ENCODE peak calls at places on chromosomes 5 and 9, in ten cellular contexts. M is A549, N is endodermal cell, G is psoas muscle, F is thoracic aorta, R is lower lobe of right lung, O is right lobe of liver, U is kidney epithelial cell, Z is fibroblast of lung, L is neural progenitor cell. P is an unnamed sample.

GRCh38 chr9:123604861-123605260 is 248.9 kb downstream of the CRB2 start:
- DNase-seq in M (no peak), N (no peak), G (no peak), F (no peak), R (no peak), O (no peak), U (no peak), Z (no peak), L (no peak), P (no peak)

GRCh38 chr5:139639619-139640431 is 8.3 kb upstream of the CXXC5 start:
- DNase-seq in M (no peak), N (peak), G (peak), F (no peak), R (no peak), O (peak), U (no peak), Z (no peak), L (no peak), P (no peak)

GRCh38 chr9:84393266-84393905 is 52.8 kb upstream of the SLC28A3 start:
- DNase-seq in M (no peak), N (no peak), G (no peak), F (no peak), R (no peak), O (no peak), U (no peak), Z (no peak), L (no peak), P (no peak)

GRCh38 chr9:27198175-27198574 is 89.2 kb downstream of the TEK start:
- DNase-seq in M (no peak), N (peak), G (no peak), F (no peak), R (no peak), O (no peak), U (no peak), Z (no peak), L (peak), P (no peak)

GRCh38 chr5:138177936-138178515 is 404 bp downstream of the BRD8 start:
- DNase-seq in M (peak), N (peak), G (no peak), F (no peak), R (peak), O (peak), U (no peak), Z (peak), L (peak), P (peak)

GRCh38 chr5:179264641-179265528 is 80.4 kb downstream of the ADAMTS2 start:
- DNase-seq in M (no peak), N (peak), G (no peak), F (no peak), R (no peak), O (peak), U (no peak), Z (no peak), L (no peak), P (no peak)

GRCh38 chr5:81601912-81602311 is 149.0 kb downstream of the SSBP2 start:
- DNase-seq in M (no peak), N (no peak), G (no peak), F (no peak), R (no peak), O (no peak), U (no peak), Z (peak), L (no peak), P (peak)

GRCh38 chr9:98793031-98793430 is 3.3 kb downstream of the ANKS6 start:
- DNase-seq in M (no peak), N (peak), G (no peak), F (no peak), R (no peak), O (peak), U (no peak), Z (no peak), L (no peak), P (no peak)

GRCh38 chr5:108481355-108481931 is 99.5 kb upstream of the FBXL17 start:
- DNase-seq in M (peak), N (peak), G (no peak), F (no peak), R (no peak), O (no peak), U (no peak), Z (peak), L (peak), P (peak)

GRCh38 chr5:124906339-124907097 is 160.1 kb upstream of the ZNF608 start:
- DNase-seq in M (peak), N (peak), G (peak), F (no peak), R (no peak), O (peak), U (peak), Z (peak), L (peak), P (peak)

GRCh38 chr9:86572904-86573303 is 218.7 kb upstream of the TUT7 start:
- DNase-seq in M (no peak), N (no peak), G (no peak), F (no peak), R (no peak), O (no peak), U (no peak), Z (no peak), L (no peak), P (no peak)

GRCh38 chr5:153223376-153223775 is 267.1 kb upstream of the GRIA1 start:
- DNase-seq in M (no peak), N (no peak), G (no peak), F (no peak), R (no peak), O (no peak), U (no peak), Z (peak), L (no peak), P (no peak)

GRCh38 chr5:150662731-150663516 is 1.9 kb downstream of the MYOZ3 start:
- DNase-seq in M (no peak), N (no peak), G (peak), F (no peak), R (no peak), O (peak), U (no peak), Z (no peak), L (no peak), P (no peak)

GRCh38 chr5:169265888-169266287 is 35.1 kb downstream of the SLIT3 start:
- DNase-seq in M (peak), N (no peak), G (no peak), F (no peak), R (no peak), O (no peak), U (no peak), Z (no peak), L (peak), P (peak)

GRCh38 chr5:138869763-138870500 is 5.2 kb downstream of the LRRTM2 start:
- DNase-seq in M (no peak), N (no peak), G (no peak), F (no peak), R (no peak), O (no peak), U (no peak), Z (peak), L (no peak), P (peak)

GRCh38 chr9:89886281-89886700 is 281.5 kb downstream of the GADD45G start:
- DNase-seq in M (no peak), N (peak), G (no peak), F (no peak), R (no peak), O (no peak), U (peak), Z (peak), L (no peak), P (peak)

GRCh38 chr9:38708759-38709158 is 11.2 kb downstream of the FAM240B start:
- DNase-seq in M (no peak), N (no peak), G (no peak), F (no peak), R (no peak), O (no peak), U (no peak), Z (peak), L (no peak), P (peak)

GRCh38 chr5:31918739-31919138 is 255.4 kb downstream of the GOLPH3 start:
- DNase-seq in M (no peak), N (no peak), G (no peak), F (no peak), R (no peak), O (no peak), U (no peak), Z (peak), L (peak), P (no peak)

GRCh38 chr9:18605763-18606162 is 131.8 kb downstream of the ADAMTSL1 start:
- DNase-seq in M (no peak), N (peak), G (peak), F (no peak), R (no peak), O (peak), U (no peak), Z (peak), L (no peak), P (peak)

GRCh38 chr5:59356813-59357381 is 536.6 kb downstream of the PDE4D start:
- DNase-seq in M (peak), N (peak), G (peak), F (no peak), R (peak), O (peak), U (no peak), Z (no peak), L (peak), P (no peak)

GRCh38 chr9:124818431-124819281 is 34.6 kb upstream of the WDR38 start:
- DNase-seq in M (peak), N (peak), G (no peak), F (no peak), R (peak), O (no peak), U (peak), Z (peak), L (no peak), P (peak)

GRCh38 chr5:169350759-169351240 is 49.9 kb upstream of the SLIT3 start:
- DNase-seq in M (peak), N (no peak), G (no peak), F (peak), R (no peak), O (no peak), U (peak), Z (peak), L (no peak), P (peak)

GRCh38 chr9:104075801-104076753 is 18.0 kb upstream of the SMC2 start:
- DNase-seq in M (no peak), N (no peak), G (no peak), F (no peak), R (no peak), O (no peak), U (peak), Z (peak), L (no peak), P (peak)

GRCh38 chr5:93421987-93422391 is 159.0 kb downstream of the NR2F1-AS1 start:
- DNase-seq in M (no peak), N (peak), G (no peak), F (no peak), R (no peak), O (no peak), U (no peak), Z (peak), L (peak), P (peak)

GRCh38 chr5:108459661-108460170 is 77.8 kb upstream of the FBXL17 start:
- DNase-seq in M (no peak), N (no peak), G (no peak), F (no peak), R (no peak), O (no peak), U (no peak), Z (no peak), L (no peak), P (no peak)

GRCh38 chr5:82349651-82350050 is 71.5 kb upstream of the RPS23 start:
- DNase-seq in M (peak), N (peak), G (peak), F (peak), R (no peak), O (no peak), U (no peak), Z (no peak), L (peak), P (no peak)

GRCh38 chr9:4297151-4297794 is 2.6 kb downstream of the GLIS3 start:
- DNase-seq in M (peak), N (peak), G (peak), F (peak), R (peak), O (peak), U (no peak), Z (peak), L (peak), P (peak)

GRCh38 chr5:3598725-3599282 is 3.2 kb downstream of the IRX1 start:
- DNase-seq in M (no peak), N (peak), G (no peak), F (no peak), R (no peak), O (no peak), U (no peak), Z (peak), L (peak), P (peak)

DNA sequence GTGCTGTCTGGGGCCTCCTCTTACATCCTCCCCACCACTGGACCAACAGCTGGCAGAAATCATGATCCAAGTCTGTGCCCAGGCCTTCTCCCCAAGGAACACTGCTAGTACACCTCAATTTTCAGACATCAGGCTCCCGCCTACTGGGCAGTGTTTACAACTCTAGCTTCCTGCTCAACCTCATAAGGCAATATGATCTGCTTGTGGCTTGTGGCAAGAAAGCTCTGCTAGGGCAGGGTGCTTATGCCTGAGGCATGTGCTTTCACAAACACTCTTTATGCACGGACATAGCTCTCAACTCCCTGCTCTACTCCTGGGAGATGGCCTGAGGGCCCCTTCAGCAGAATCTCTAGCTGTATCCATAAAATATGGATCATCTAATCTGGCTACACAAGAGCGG is 32.5 kb downstream of the SH3TC2 start:
- DNase-seq in M (no peak), N (no peak), G (no peak), F (no peak), R (no peak), O (no peak), U (no peak), Z (peak), L (no peak), P (peak)
- TF ChIP-seq CTCF in M (no peak), N (no peak), G (no peak), F (no peak), R (no peak), O (no peak), U (no peak), Z (no peak), L (no peak), P (no peak)

DNA sequence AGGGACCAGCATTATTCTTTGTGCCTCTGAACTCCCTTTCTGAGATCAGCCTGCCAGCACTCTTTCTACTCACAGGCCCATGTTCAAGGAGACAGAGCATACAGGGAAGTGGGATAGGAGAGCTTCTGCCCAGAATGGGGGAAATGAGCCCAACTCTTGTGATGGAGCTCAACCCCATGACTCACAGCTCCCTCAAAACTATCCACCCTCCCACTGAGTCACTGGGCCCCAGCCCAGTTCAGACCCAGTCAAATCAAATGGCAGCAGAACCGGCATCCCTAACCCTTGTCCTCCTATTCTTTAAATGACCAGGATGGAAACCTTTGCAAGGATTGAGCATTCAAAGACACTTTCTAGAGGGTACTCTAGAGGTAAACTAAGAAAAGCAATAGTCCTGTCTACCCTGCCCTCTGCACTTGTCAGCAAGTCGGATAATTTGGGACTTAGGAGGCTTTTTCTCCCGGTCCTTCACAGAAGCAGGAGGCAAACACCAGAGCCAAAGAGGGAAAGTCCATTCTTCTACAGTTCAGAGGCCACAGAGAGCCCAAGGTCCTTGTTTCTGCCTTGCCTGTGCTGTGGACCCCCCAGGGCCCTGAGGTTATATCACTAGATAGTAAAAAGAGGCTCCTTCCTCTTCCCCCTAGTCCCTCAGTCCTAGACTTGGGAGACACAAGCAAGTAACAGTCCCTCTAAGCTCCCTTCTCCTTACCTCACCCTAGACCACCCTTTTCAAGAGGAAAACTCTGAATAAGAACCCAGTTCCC is 3.2 kb downstream of the ATOSB start:
- DNase-seq in M (no peak), N (no peak), G (peak), F (peak), R (no peak), O (no peak), U (no peak), Z (peak), L (no peak), P (peak)
- H3K4me3 ChIP-seq in M (peak), N (peak), G (no peak), F (peak), R (peak), O (no peak), U (no peak), Z (peak), L (peak), P (peak)

GRCh38 chr5:167050568-167051214 is 1240.8 kb upstream of the WWC1 start:
- DNase-seq in M (no peak), N (peak), G (no peak), F (no peak), R (no peak), O (no peak), U (no peak), Z (peak), L (no peak), P (no peak)
- TF ChIP-seq CTCF in M (no peak), N (peak), G (no peak), F (no peak), R (no peak), O (no peak), U (no peak), Z (no peak), L (peak), P (no peak)

GRCh38 chr9:77025146-77025545 is 5.7 kb downstream of the FOXB2 start:
- DNase-seq in M (no peak), N (no peak), G (no peak), F (no peak), R (no peak), O (no peak), U (no peak), Z (no peak), L (no peak), P (no peak)

GRCh38 chr9:77023726-77024125 is 4.3 kb downstream of the FOXB2 start:
- DNase-seq in M (no peak), N (no peak), G (no peak), F (no peak), R (no peak), O (no peak), U (no peak), Z (no peak), L (no peak), P (no peak)

GRCh38 chr9:77021289-77021927 is 2.0 kb downstream of the FOXB2 start:
- DNase-seq in M (no peak), N (no peak), G (no peak), F (no peak), R (no peak), O (no peak), U (no peak), Z (no peak), L (peak), P (peak)

GRCh38 chr9:77021928-77022782 is 2.7 kb downstream of the FOXB2 start:
- DNase-seq in M (no peak), N (no peak), G (no peak), F (no peak), R (no peak), O (no peak), U (no peak), Z (no peak), L (peak), P (no peak)

GRCh38 chr9:77022783-77023440 is 3.5 kb downstream of the FOXB2 start:
- DNase-seq in M (no peak), N (peak), G (no peak), F (no peak), R (no peak), O (no peak), U (no peak), Z (no peak), L (peak), P (no peak)
- H3K4me3 ChIP-seq in M (no peak), N (no peak), G (no peak), F (no peak), R (no peak), O (no peak), U (no peak), Z (no peak), L (peak), P (no peak)

DNA sequence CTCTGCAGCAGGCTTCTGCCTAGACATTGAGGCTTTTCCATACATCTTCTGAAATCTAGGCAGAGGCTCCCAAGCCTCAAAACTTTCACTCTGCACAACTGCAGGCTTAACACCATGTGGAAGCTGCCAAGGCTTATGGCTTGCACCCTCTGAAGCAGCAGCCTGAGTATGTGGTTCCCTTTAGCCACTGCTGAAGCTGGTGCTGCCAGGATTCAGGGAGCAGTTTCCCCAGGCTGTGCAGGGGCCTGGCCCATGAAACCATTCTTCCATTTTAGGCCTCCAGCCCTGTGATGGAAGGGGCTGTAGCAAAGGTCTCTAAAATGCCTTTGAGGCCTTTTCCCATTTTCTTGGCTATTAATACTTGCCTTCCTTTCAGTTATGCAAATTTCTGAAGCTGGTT is 680.3 kb upstream of the FTMT start:
- DNase-seq in M (no peak), N (no peak), G (no peak), F (no peak), R (no peak), O (no peak), U (no peak), Z (no peak), L (no peak), P (no peak)
- TF ChIP-seq CTCF in M (no peak), N (no peak), G (no peak), F (no peak), R (no peak), O (no peak), U (no peak), Z (no peak), L (no peak), P (no peak)

GRCh38 chr5:78624992-78625391 is 23.6 kb downstream of the LHFPL2 start:
- DNase-seq in M (no peak), N (peak), G (no peak), F (no peak), R (no peak), O (no peak), U (no peak), Z (no peak), L (no peak), P (no peak)

GRCh38 chr5:78621269-78621871 is 27.2 kb downstream of the LHFPL2 start:
- DNase-seq in M (peak), N (no peak), G (no peak), F (no peak), R (no peak), O (no peak), U (no peak), Z (peak), L (no peak), P (peak)

GRCh38 chr5:78626009-78626571 is 22.5 kb downstream of the LHFPL2 start:
- DNase-seq in M (no peak), N (peak), G (no peak), F (no peak), R (no peak), O (no peak), U (no peak), Z (peak), L (no peak), P (no peak)

GRCh38 chr5:78622302-78622971 is 26.1 kb downstream of the LHFPL2 start:
- DNase-seq in M (no peak), N (no peak), G (no peak), F (no peak), R (no peak), O (no peak), U (no peak), Z (no peak), L (no peak), P (no peak)

DNA sequence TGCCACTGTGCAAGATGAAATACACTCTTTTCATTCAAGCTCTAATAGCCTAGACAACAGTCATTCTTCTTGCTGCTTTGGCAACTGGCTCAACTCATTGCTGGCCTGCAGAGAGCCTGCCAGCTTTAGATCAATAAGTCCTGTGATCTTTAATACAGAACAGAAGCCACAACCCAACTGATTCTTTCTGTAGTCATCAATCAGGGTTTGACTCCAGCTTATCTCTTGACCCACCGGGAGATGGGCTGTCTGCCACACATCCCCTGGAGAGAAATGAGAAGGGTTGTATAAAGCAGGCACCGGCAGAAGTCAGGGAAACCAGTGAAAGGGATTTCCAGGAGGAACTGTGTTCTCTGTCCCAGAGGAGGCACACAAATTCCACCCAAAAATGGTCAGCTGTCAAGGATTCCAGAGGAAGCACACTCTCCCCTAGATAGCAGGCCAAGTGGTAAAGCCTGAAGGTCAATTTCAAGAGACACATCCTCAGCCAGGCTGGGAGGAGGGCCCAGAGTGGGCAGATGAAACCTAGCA is 24.5 kb downstream of the LHFPL2 start:
- DNase-seq in M (no peak), N (peak), G (no peak), F (no peak), R (no peak), O (no peak), U (no peak), Z (peak), L (no peak), P (no peak)
- H3K4me3 ChIP-seq in M (no peak), N (peak), G (no peak), F (no peak), R (no peak), O (no peak), U (no peak), Z (no peak), L (no peak), P (no peak)